ENCODE peak calls at places on chromosomes 3 and 15, in six cellular contexts. C is astrocyte, R is SK-N-SH, E is body of pancreas, V is thoracic aorta, Q is dorsolateral prefrontal cortex. X is an unnamed sample.
A peak's percentile ranks its signal among the peaks of the same experiment; 100 is the strongest.

GRCh38 chr15:32855942-32856341 is 138.1 kb downstream of the GREM1 start:
- DNase-seq in C (peak; percentile 100), E (no peak), V (no peak), Q (no peak), R (no peak), X (peak; percentile 96)

GRCh38 chr15:38975282-38975990 is 410.8 kb upstream of the RASGRP1 start:
- DNase-seq in Q (no peak), C (no peak), E (no peak), R (no peak), V (no peak), X (no peak)

GRCh38 chr3:185979721-185980121 is 41.9 kb upstream of the TRA2B start:
- DNase-seq in V (no peak), Q (no peak), C (no peak), E (no peak), R (no peak), X (no peak)

GRCh38 chr3:194841515-194841841 is 155.8 kb downstream of the FAM43A start:
- DNase-seq in R (no peak), C (no peak), Q (no peak), E (no peak), V (no peak), X (no peak)

GRCh38 chr15:95620934-95621579 is 709.4 kb upstream of the NR2F2 start:
- DNase-seq in C (no peak), E (no peak), R (no peak), V (no peak), Q (no peak), X (no peak)

GRCh38 chr15:56667517-56667916 is 65.8 kb downstream of the ZNF280D start:
- DNase-seq in E (no peak), C (no peak), R (no peak), Q (no peak), V (no peak), X (no peak)

GRCh38 chr3:78988324-78988723 is 779.5 kb downstream of the ROBO1 start:
- DNase-seq in R (peak; percentile 27), C (no peak), V (no peak), Q (no peak), E (no peak), X (peak; percentile 14)

GRCh38 chr3:194042947-194043346 is 93.0 kb upstream of the HES1 start:
- DNase-seq in V (no peak), E (no peak), Q (no peak), R (no peak), C (peak; percentile 93), X (peak; percentile 48)

GRCh38 chr15:35944945-35945344 is 399.0 kb upstream of the DPH6 start:
- DNase-seq in C (no peak), E (no peak), V (no peak), R (no peak), Q (no peak), X (no peak)

GRCh38 chr3:173894-174293 is 22.7 kb upstream of the CHL1 start:
- DNase-seq in Q (no peak), E (no peak), C (no peak), V (no peak), R (no peak), X (no peak)

GRCh38 chr3:150407051-150407817 is 864 bp upstream of the TSC22D2 start:
- DNase-seq in R (peak; percentile 26), C (peak; percentile 73), V (peak; percentile 18), E (no peak), Q (no peak), X (peak; percentile 56)

GRCh38 chr3:43689766-43690399 is 855 bp upstream of the ABHD5 start:
- DNase-seq in C (no peak), V (no peak), R (no peak), Q (peak; percentile 32), E (no peak), X (no peak)

GRCh38 chr15:52438047-52438446 is 90.6 kb downstream of the MYO5A start:
- DNase-seq in R (no peak), V (no peak), Q (peak; percentile 44), E (no peak), C (no peak), X (no peak)

GRCh38 chr15:85614059-85614458 is 180.7 kb downstream of the KLHL25 start:
- DNase-seq in V (no peak), E (no peak), Q (no peak), C (no peak), R (peak; percentile 24), X (no peak)

GRCh38 chr3:121718205-121718846 is 31.2 kb downstream of the GOLGB1 start:
- DNase-seq in E (no peak), V (no peak), C (no peak), R (no peak), Q (no peak), X (no peak)

GRCh38 chr3:46986782-46987484 is 7.5 kb downstream of the NBEAL2 start:
- DNase-seq in E (no peak), V (no peak), R (no peak), C (no peak), Q (no peak), X (no peak)

GRCh38 chr3:49871536-49872157 is 1.9 kb upstream of the CAMKV start:
- DNase-seq in Q (peak; percentile 79), V (no peak), C (no peak), R (peak; percentile 55), E (no peak), X (no peak)

GRCh38 chr3:42713747-42714146 is 11.1 kb upstream of the HHATL start:
- DNase-seq in V (no peak), Q (no peak), E (no peak), C (no peak), R (no peak), X (no peak)

GRCh38 chr15:68729789-68730201 is 90.9 kb downstream of the ANP32A start:
- DNase-seq in V (no peak), E (no peak), R (no peak), C (peak; percentile 49), Q (peak; percentile 75), X (peak; percentile 25)

GRCh38 chr3:182261084-182261483 is 532.2 kb upstream of the ATP11B start:
- DNase-seq in V (no peak), C (no peak), R (no peak), E (no peak), Q (no peak), X (no peak)

GRCh38 chr3:133927543-133928066 is 31.9 kb upstream of the RAB6B start:
- DNase-seq in V (no peak), Q (no peak), R (peak; percentile 95), C (no peak), E (peak; percentile 75), X (no peak)

GRCh38 chr3:157257101-157257500 is 97.2 kb upstream of the CCNL1 start:
- DNase-seq in E (no peak), V (no peak), Q (no peak), R (no peak), C (peak; percentile 24), X (no peak)

GRCh38 chr3:177357352-177358084 is 160.2 kb upstream of the TBL1XR1 start:
- DNase-seq in E (peak; percentile 32), R (peak; percentile 38), V (no peak), C (peak; percentile 94), Q (no peak), X (peak; percentile 77)

GRCh38 chr3:119184808-119185690 is 11.7 kb downstream of the UPK1B start:
- DNase-seq in C (peak; percentile 92), V (no peak), Q (no peak), R (no peak), E (no peak), X (peak; percentile 92)

GRCh38 chr3:128074851-128075515 is 22.7 kb downstream of the SEC61A1 start:
- DNase-seq in Q (no peak), C (no peak), R (no peak), E (no peak), V (no peak), X (no peak)

GRCh38 chr15:75647370-75648155 is at the start of gene SNX33:
- DNase-seq in V (no peak), C (peak; percentile 82), E (peak; percentile 88), Q (no peak), R (peak; percentile 94), X (peak; percentile 73)

GRCh38 chr3:13452490-13453335 is 27.4 kb upstream of the HDAC11 start:
- DNase-seq in V (no peak), C (peak; percentile 30), R (peak; percentile 59), E (peak; percentile 52), Q (no peak), X (peak; percentile 56)

GRCh38 chr3:190586631-190587000 is 72.7 kb downstream of the IL1RAP start:
- DNase-seq in E (no peak), C (peak; percentile 57), Q (no peak), R (no peak), V (no peak), X (peak; percentile 53)

GRCh38 chr3:80993241-80993945 is 768.1 kb downstream of the GBE1 start:
- DNase-seq in E (no peak), Q (no peak), C (no peak), R (no peak), V (no peak), X (no peak)

GRCh38 chr3:172085557-172085895 is 46.1 kb downstream of the FNDC3B start:
- DNase-seq in V (no peak), C (no peak), Q (no peak), R (no peak), E (no peak), X (no peak)

GRCh38 chr3:152957488-152957887 is 122.6 kb downstream of the P2RY1 start:
- DNase-seq in Q (no peak), R (no peak), C (no peak), E (no peak), V (no peak), X (no peak)

GRCh38 chr3:152960684-152961083 is 125.8 kb downstream of the P2RY1 start:
- DNase-seq in V (no peak), Q (no peak), C (no peak), E (no peak), R (no peak), X (no peak)

GRCh38 chr3:152964901-152965609 is 130.1 kb downstream of the P2RY1 start:
- DNase-seq in Q (no peak), V (no peak), R (no peak), E (no peak), C (no peak), X (no peak)

GRCh38 chr3:152961323-152961722 is 126.4 kb downstream of the P2RY1 start:
- DNase-seq in E (peak; percentile 22), R (peak; percentile 8), V (no peak), Q (no peak), C (no peak), X (no peak)
- TF ChIP-seq CTCF in E (peak; percentile 31), R (peak; percentile 28), V (no peak), Q (peak; percentile 7), C (peak; percentile 20), X (peak; percentile 26)

GRCh38 chr3:124850633-124851032 is 36.5 kb downstream of the ITGB5 start:
- DNase-seq in R (no peak), Q (no peak), E (no peak), V (no peak), C (peak; percentile 74), X (peak; percentile 64)
- TF ChIP-seq CTCF in R (peak; percentile 43), Q (no peak), E (no peak), V (no peak), C (peak; percentile 3), X (peak; percentile 45)

GRCh38 chr3:188664795-188665194 is 507.0 kb upstream of the TPRG1 start:
- DNase-seq in V (no peak), C (no peak), E (peak; percentile 8), R (peak; percentile 3), Q (no peak), X (peak; percentile 15)
- TF ChIP-seq CTCF in V (no peak), C (peak; percentile 5), E (no peak), R (peak; percentile 27), Q (no peak), X (peak; percentile 64)

DNA sequence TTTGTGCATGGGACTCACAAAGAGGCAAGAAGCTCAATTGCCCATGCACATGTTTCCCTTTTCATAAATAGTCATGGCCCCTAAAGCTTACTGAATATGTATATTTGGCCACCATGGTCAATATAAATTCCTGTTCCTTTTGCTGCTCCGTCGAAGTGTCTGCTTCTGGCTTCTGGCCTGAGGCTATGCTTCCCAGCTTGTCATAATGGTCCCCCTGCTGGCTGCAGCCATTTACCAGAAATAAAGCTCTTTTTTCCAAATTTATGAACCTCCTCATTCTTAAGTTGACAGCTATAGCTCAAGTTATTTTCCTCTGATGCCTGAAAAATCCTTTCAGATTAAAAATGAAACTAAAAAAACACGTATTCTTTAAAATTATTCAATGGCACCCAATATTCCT is 602.1 kb downstream of the VGLL3 start:
- DNase-seq in Q (no peak), C (no peak), V (no peak), E (no peak), R (peak; percentile 2), X (no peak)
- TF ChIP-seq CTCF in Q (no peak), C (no peak), V (no peak), E (no peak), R (peak; percentile 42), X (no peak)

X was measured in HFFc6.